ENCODE peak calls at places on chromosomes 1 and 21, in seven cellular contexts. Z is foreskin fibroblast; V is cardiac muscle cell; F is EL; R is GM12865; P is MCF 10A; N is stimulated activated CD4-positive, alpha-beta T cell treated with anti-CD3 and anti-CD28 coated beads, Interleukin-4, amount 100 ng/mL, for 4 hours. U is an unnamed sample.

GRCh38 chr1:114135806-114136205 is 17.9 kb downstream of the SYT6 start:
- DNase-seq in Z (no peak), V (no peak), F (no peak), R (no peak), P (no peak), N (no peak), U (no peak)

GRCh38 chr1:192445849-192446489 is 129.2 kb downstream of the RGS21 start:
- DNase-seq in Z (peak), V (peak), F (peak), R (peak), P (peak), N (peak), U (peak)

GRCh38 chr1:162687870-162688269 is 55.6 kb downstream of the DDR2 start:
- DNase-seq in Z (no peak), V (no peak), F (no peak), R (peak), P (no peak), N (no peak), U (no peak)

GRCh38 chr1:24085546-24085945 is 26.4 kb downstream of the MYOM3 start:
- DNase-seq in Z (peak), V (no peak), F (peak), R (no peak), P (peak), N (no peak), U (no peak)

GRCh38 chr1:29490204-29490934 is 254.0 kb downstream of the PTPRU start:
- DNase-seq in Z (no peak), V (no peak), F (no peak), R (no peak), P (no peak), N (no peak), U (peak)

GRCh38 chr1:242524571-242525359 is at the start of gene PLD5:
- DNase-seq in Z (no peak), V (peak), F (no peak), R (no peak), P (peak), N (no peak), U (no peak)

GRCh38 chr1:234670936-234671628 is 61.1 kb upstream of the IRF2BP2 start:
- DNase-seq in Z (no peak), V (no peak), F (no peak), R (peak), P (peak), N (no peak), U (no peak)

GRCh38 chr21:44505673-44506278 is 34.2 kb downstream of the KRTAP10-1 start:
- DNase-seq in Z (no peak), V (no peak), F (no peak), R (no peak), P (no peak), N (no peak), U (no peak)

GRCh38 chr21:21029159-21029558 is 30.9 kb downstream of the NCAM2 start:
- DNase-seq in Z (no peak), V (no peak), F (peak), R (no peak), P (peak), N (no peak), U (peak)

GRCh38 chr1:233294991-233295774 is at the start of gene PCNX2:
- DNase-seq in Z (peak), V (peak), F (peak), R (peak), P (peak), N (peak), U (peak)

GRCh38 chr1:245301921-245302320 is 147.1 kb downstream of the KIF26B start:
- DNase-seq in Z (no peak), V (no peak), F (no peak), R (no peak), P (no peak), N (no peak), U (no peak)

U was measured in SHP77 treated with DMSO at 0.1 percent for 48 hours.